ENCODE peak calls at places on chromosomes 11 and 22, in six cellular contexts. One of them, this sample, is unnamed.

GRCh38 chr11:79412761-79413160 is 28.1 kb downstream of the TENM4 start:
- DNase-seq in GM12891: no peak
- DNase-seq in K562: no peak
- DNase-seq in H1: no peak
- DNase-seq in GM12878: no peak
- DNase-seq in HepG2: no peak
- DNase-seq in this sample: no peak

GRCh38 chr11:66745356-66746235 is 16.6 kb upstream of the SPTBN2 start:
- DNase-seq in GM12891: peak; percentile 53
- DNase-seq in K562: peak; percentile 44
- DNase-seq in H1: no peak
- DNase-seq in GM12878: no peak
- DNase-seq in HepG2: no peak
- DNase-seq in this sample: peak; percentile 56

GRCh38 chr11:102470257-102470656 is 17.7 kb upstream of the TMEM123 start:
- DNase-seq in GM12891: no peak
- DNase-seq in K562: no peak
- DNase-seq in H1: no peak
- DNase-seq in GM12878: no peak
- DNase-seq in HepG2: no peak
- DNase-seq in this sample: no peak

GRCh38 chr11:77276271-77276670 is 25.2 kb downstream of the GDPD4 start:
- DNase-seq in GM12891: no peak
- DNase-seq in K562: no peak
- DNase-seq in H1: no peak
- DNase-seq in GM12878: no peak
- DNase-seq in HepG2: no peak
- DNase-seq in this sample: no peak

GRCh38 chr22:38031491-38031890 is 25.7 kb upstream of the PICK1 start:
- DNase-seq in GM12891: no peak
- DNase-seq in K562: no peak
- DNase-seq in H1: no peak
- DNase-seq in GM12878: no peak
- DNase-seq in HepG2: no peak
- DNase-seq in this sample: no peak

GRCh38 chr11:75303544-75304224 is 47.8 kb downstream of the ARRB1 start:
- DNase-seq in GM12891: no peak
- DNase-seq in K562: no peak
- DNase-seq in H1: no peak
- DNase-seq in GM12878: no peak
- DNase-seq in HepG2: no peak
- DNase-seq in this sample: no peak

GRCh38 chr11:3208272-3208671 is 10.3 kb downstream of the MRGPRG start:
- DNase-seq in GM12891: no peak
- DNase-seq in K562: no peak
- DNase-seq in H1: no peak
- DNase-seq in GM12878: no peak
- DNase-seq in HepG2: no peak
- DNase-seq in this sample: no peak

GRCh38 chr11:63019506-63019905 is 3.9 kb upstream of the SLC22A8 start:
- DNase-seq in GM12891: no peak
- DNase-seq in K562: no peak
- DNase-seq in H1: no peak
- DNase-seq in GM12878: no peak
- DNase-seq in HepG2: no peak
- DNase-seq in this sample: no peak

GRCh38 chr22:49307071-49307830 is 520.4 kb downstream of the BRD1 start:
- DNase-seq in GM12891: no peak
- DNase-seq in K562: no peak
- DNase-seq in H1: no peak
- DNase-seq in GM12878: no peak
- DNase-seq in HepG2: no peak
- DNase-seq in this sample: no peak

GRCh38 chr11:48020092-48020755 is 39.9 kb downstream of the PTPRJ start:
- DNase-seq in GM12891: peak; percentile 41
- DNase-seq in K562: no peak
- DNase-seq in H1: no peak
- DNase-seq in GM12878: peak; percentile 66
- DNase-seq in HepG2: no peak
- DNase-seq in this sample: no peak

GRCh38 chr11:103998826-103999390 is 37.5 kb upstream of the DDI1 start:
- DNase-seq in GM12891: no peak
- DNase-seq in K562: no peak
- DNase-seq in H1: no peak
- DNase-seq in GM12878: no peak
- DNase-seq in HepG2: no peak
- DNase-seq in this sample: no peak

GRCh38 chr11:117717485-117718314 is 79.3 kb downstream of the DSCAML1 start:
- DNase-seq in GM12891: no peak
- DNase-seq in K562: no peak
- DNase-seq in H1: no peak
- DNase-seq in GM12878: no peak
- DNase-seq in HepG2: peak; percentile 68
- DNase-seq in this sample: no peak
- TF ChIP-seq TAF1 in GM12891: no peak
- TF ChIP-seq TAF1 in K562: no peak
- TF ChIP-seq TAF1 in H1: no peak
- TF ChIP-seq TAF1 in GM12878: no peak
- TF ChIP-seq TAF1 in HepG2: no peak
- TF ChIP-seq TAF1 in this sample: no peak

GRCh38 chr11:58576792-58577440 is 1.3 kb upstream of the LPXN start:
- DNase-seq in GM12891: no peak
- DNase-seq in K562: no peak
- DNase-seq in H1: no peak
- DNase-seq in GM12878: no peak
- DNase-seq in HepG2: peak; percentile 36
- DNase-seq in this sample: no peak
- TF ChIP-seq POLR2AphosphoS5 in GM12891: no peak
- TF ChIP-seq POLR2AphosphoS5 in K562: no peak
- TF ChIP-seq POLR2AphosphoS5 in H1: no peak
- TF ChIP-seq POLR2AphosphoS5 in GM12878: peak; percentile 26
- TF ChIP-seq POLR2AphosphoS5 in HepG2: no peak
- TF ChIP-seq POLR2AphosphoS5 in this sample: no peak

DNA sequence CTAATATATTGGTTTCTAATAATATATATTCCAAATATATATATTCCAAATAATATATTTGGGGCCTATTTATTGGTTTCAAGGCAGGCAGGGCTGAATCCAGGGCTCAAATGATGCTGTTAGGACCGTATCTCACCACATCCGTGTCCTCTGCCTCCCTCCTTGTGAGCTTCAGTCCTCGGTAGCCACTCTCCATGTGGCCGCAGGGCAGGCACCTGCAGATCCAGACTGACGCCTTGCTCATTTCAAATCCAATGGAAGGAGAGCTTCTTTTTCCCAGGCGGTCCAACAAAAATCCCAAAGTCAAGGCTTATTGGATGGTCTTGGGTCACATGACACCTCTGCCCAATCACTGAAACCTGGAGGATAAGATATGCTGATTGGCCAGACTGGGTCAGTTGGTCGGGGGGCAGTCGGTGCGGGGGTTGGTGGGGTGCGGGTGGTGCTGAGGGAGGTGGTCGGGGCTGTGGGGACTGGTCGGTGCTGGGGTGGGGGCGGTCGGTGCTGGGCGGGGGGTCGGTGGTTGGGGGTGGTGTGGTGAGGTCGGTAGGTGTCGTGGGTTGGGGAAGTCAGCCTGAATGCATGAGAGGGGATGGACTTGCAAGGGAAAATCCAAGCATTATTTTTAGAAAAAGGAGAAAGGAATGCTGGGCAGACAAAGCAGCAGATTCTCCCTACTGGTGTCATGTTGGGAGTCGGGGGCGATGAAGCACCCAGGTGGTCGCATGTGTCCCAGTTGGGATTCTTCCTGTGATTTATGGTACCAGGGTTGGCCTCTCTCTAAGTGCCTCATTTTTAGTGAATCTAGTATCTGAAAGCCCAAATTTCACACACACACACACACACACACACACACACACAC is 89.5 kb downstream of the TP53I11 start:
- DNase-seq in GM12891: no peak
- DNase-seq in K562: no peak
- DNase-seq in H1: no peak
- DNase-seq in GM12878: no peak
- DNase-seq in HepG2: no peak
- DNase-seq in this sample: no peak
- TF ChIP-seq POLR2A in GM12891: no peak
- TF ChIP-seq POLR2A in K562: no peak
- TF ChIP-seq POLR2A in H1: no peak
- TF ChIP-seq POLR2A in GM12878: no peak
- TF ChIP-seq POLR2A in HepG2: no peak
- TF ChIP-seq POLR2A in this sample: no peak

GRCh38 chr11:65489061-65489705 is 9.7 kb upstream of the MALAT1 start:
- DNase-seq in GM12891: no peak
- DNase-seq in K562: no peak
- DNase-seq in H1: no peak
- DNase-seq in GM12878: no peak
- DNase-seq in HepG2: peak; percentile 84
- DNase-seq in this sample: no peak
- TF ChIP-seq TAF1 in GM12891: no peak
- TF ChIP-seq TAF1 in K562: no peak
- TF ChIP-seq TAF1 in H1: peak; percentile 36
- TF ChIP-seq TAF1 in GM12878: no peak
- TF ChIP-seq TAF1 in HepG2: peak; percentile 59
- TF ChIP-seq TAF1 in this sample: no peak